ENCODE peak calls at places on chromosomes 4 and X, in five cellular contexts. H, K, T, W and G are unnamed samples.

GRCh38 chr4:71595576-71596108 is 188.2 kb downstream of the GC start:
- DNase-seq in H (no peak), K (no peak), T (no peak), W (no peak), G (no peak)

GRCh38 chr4:134089885-134090284 is 111.7 kb downstream of the PABPC4L start:
- DNase-seq in H (no peak), K (no peak), T (no peak), W (no peak), G (no peak)

GRCh38 chrX:50579955-50580354 is 109.3 kb upstream of the DGKK start:
- DNase-seq in H (peak), K (peak), T (peak), W (peak), G (peak)

GRCh38 chrX:2500091-2500680 is 590 bp downstream of the DHRSX start:
- DNase-seq in H (peak), K (no peak), T (peak), W (peak), G (peak)

GRCh38 chr4:17719106-17719505 is 62.3 kb downstream of the FAM184B start:
- DNase-seq in H (no peak), K (no peak), T (no peak), W (no peak), G (no peak)

GRCh38 chrX:107571296-107571998 is 56.9 kb upstream of the PRPS1 start:
- DNase-seq in H (no peak), K (no peak), T (no peak), W (no peak), G (no peak)

GRCh38 chr4:78136109-78137081 is 79.3 kb downstream of the FRAS1 start:
- DNase-seq in H (no peak), K (no peak), T (peak), W (no peak), G (no peak)

GRCh38 chrX:9396930-9397329 is 67.9 kb upstream of the TBL1X start:
- DNase-seq in H (no peak), K (no peak), T (no peak), W (no peak), G (no peak)

GRCh38 chrX:10166731-10167149 is 10.0 kb downstream of the CLCN4 start:
- DNase-seq in H (no peak), K (no peak), T (no peak), W (no peak), G (no peak)

GRCh38 chr4:127631420-127631819 is 1.3 kb upstream of the INTU start:
- DNase-seq in H (no peak), K (no peak), T (no peak), W (no peak), G (no peak)

GRCh38 chr4:26589699-26590098 is 5.8 kb downstream of the TBC1D19 start:
- DNase-seq in H (no peak), K (no peak), T (no peak), W (peak), G (no peak)

GRCh38 chrX:77693594-77693993 is 92.4 kb downstream of the ATRX start:
- DNase-seq in H (no peak), K (no peak), T (no peak), W (peak), G (peak)

DNA sequence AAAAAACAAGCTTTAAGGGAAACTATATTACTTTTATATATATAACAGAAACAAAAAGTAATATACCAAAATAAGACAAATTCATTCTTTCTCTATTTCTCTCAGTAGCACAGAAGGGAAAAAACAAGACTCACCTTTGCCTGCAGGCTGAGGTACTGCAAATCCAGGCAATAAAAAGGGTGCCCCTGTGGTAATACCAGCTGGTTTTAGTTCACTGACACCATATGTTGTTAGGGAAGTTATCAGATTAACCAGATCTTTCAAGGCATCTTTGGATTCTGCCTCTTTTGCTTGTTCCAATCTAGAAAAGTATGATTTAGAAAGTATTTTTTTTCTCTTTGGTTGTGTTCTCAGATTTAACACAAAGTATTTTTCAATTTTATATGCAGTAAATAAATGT is 139.8 kb downstream of the WDFY3 start:
- DNase-seq in H (no peak), K (no peak), T (no peak), W (no peak), G (no peak)
- TF ChIP-seq CTCF in H (no peak), K (no peak), T (no peak), W (no peak), G (no peak)

GRCh38 chrX:30715976-30716375 is 62.8 kb downstream of the GK start:
- DNase-seq in H (no peak), K (no peak), T (no peak), W (peak), G (no peak)

GRCh38 chrX:30712214-30712613 is 59.0 kb downstream of the GK start:
- DNase-seq in H (no peak), K (no peak), T (no peak), W (no peak), G (no peak)

GRCh38 chrX:30714138-30714537 is 60.9 kb downstream of the GK start:
- DNase-seq in H (no peak), K (no peak), T (no peak), W (no peak), G (no peak)

GRCh38 chrX:30713061-30713525 is 59.9 kb downstream of the GK start:
- DNase-seq in H (peak), K (peak), T (peak), W (peak), G (peak)
- TF ChIP-seq CTCF in H (peak), K (peak), T (peak), W (peak), G (peak)

GRCh38 chrX:74493806-74494205 is 72.5 kb downstream of the SLC16A2 start:
- DNase-seq in H (no peak), K (no peak), T (no peak), W (no peak), G (no peak)

GRCh38 chrX:74490249-74490648 is 69.0 kb downstream of the SLC16A2 start:
- DNase-seq in H (no peak), K (no peak), T (no peak), W (no peak), G (no peak)

GRCh38 chrX:74492720-74493201 is 71.5 kb downstream of the SLC16A2 start:
- DNase-seq in H (peak), K (no peak), T (no peak), W (no peak), G (no peak)
- TF ChIP-seq CTCF in H (peak), K (no peak), T (no peak), W (no peak), G (peak)

GRCh38 chr4:73432169-73433000 is 3.6 kb upstream of the AFP start:
- DNase-seq in H (no peak), K (no peak), T (no peak), W (no peak), G (no peak)

GRCh38 chr4:73431813-73432168 is 4.2 kb upstream of the AFP start:
- DNase-seq in H (no peak), K (no peak), T (no peak), W (no peak), G (no peak)

GRCh38 chr4:73435984-73436383 is at the start of gene AFP:
- DNase-seq in H (no peak), K (no peak), T (no peak), W (no peak), G (no peak)

GRCh38 chr4:73434311-73434710 is 1.7 kb upstream of the AFP start:
- DNase-seq in H (no peak), K (no peak), T (no peak), W (peak), G (peak)

GRCh38 chr4:73433140-73433539 is 2.9 kb upstream of the AFP start:
- DNase-seq in H (no peak), K (no peak), T (no peak), W (no peak), G (no peak)
- TF ChIP-seq CTCF in H (no peak), K (no peak), T (no peak), W (no peak), G (no peak)

DNA sequence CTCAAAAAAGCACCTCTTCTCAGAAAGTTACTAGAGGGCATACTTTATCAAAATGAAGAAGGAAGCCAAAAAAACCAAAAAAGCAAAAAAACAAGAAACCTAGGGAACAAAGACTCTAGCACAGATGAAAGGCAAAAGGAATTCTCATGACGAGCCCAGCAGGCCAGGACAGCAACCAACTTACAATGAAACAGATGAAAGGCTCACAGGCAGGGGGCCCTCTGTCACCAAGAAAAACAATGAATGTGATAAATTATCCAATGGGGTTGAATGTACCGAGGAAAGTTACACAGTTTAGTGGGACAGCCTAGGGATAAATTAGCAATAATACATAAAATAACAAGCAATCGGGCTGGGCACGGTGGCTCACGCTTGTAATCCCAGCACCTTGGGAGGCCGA is 79.0 kb downstream of the GPR82 start:
- DNase-seq in H (peak), K (no peak), T (no peak), W (no peak), G (no peak)
- TF ChIP-seq CTCF in H (peak), K (no peak), T (no peak), W (no peak), G (no peak)

DNA sequence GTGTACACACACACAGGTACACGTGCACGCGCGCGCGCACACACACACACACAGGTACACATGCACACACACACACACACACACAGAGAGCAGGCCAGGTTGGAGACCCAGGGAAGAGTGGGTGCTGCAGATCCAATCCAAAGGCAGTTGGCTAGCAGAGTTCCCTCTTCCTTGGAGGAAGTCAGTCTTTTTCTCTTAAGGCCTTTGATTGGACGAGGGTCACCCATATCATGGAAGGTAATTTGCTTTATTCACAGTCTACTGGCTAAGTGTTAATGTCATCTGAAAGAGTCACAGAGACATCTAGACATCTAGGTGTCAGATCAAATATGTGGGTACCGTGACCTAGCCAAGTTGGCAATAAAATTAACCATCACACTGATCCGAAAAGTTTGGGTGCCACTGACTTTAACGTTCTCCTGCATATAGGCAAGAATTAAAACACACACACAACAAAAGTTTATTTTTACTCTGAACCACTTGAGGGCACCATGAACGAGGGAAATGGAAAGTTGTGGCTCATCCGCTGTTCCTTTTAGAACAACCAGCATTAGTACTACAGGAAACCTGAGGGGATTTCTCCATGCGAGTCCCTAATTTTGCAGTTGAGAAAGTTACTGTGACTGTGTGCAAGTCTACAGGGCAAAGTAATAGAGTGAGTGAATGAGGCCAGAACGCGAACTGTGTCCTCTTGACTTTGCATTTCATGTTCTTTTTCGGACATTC is 66.0 kb upstream of the STOX2 start:
- DNase-seq in H (no peak), K (no peak), T (no peak), W (peak), G (no peak)
- TF ChIP-seq CTCF in H (peak), K (no peak), T (no peak), W (no peak), G (no peak)

DNA sequence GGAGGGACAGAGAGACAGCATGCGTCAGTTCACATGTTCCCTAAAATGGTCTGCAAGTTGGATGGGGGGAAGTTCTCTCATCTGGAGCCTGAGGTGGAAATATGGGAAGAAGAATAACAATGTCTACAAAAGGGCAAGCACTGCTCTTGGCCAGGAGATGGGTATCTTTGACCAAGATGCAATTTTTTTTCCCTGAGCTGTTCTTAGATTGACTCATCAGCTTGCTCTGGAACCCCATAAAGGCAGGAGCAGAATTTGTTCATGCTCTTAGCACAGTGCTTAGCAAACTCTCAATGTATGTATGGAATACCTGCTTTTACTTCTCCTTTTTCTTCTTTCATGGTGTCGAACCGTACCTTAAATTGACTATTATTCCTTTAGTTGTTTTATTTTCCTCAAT is 90.5 kb upstream of the ZNF827 start:
- DNase-seq in H (no peak), K (no peak), T (no peak), W (no peak), G (no peak)
- TF ChIP-seq CTCF in H (no peak), K (no peak), T (no peak), W (no peak), G (peak)

GRCh38 chr4:95638920-95639501 is 90.2 kb upstream of the UNC5C start:
- DNase-seq in H (no peak), K (no peak), T (no peak), W (peak), G (no peak)

GRCh38 chr4:95636061-95636460 is 87.3 kb upstream of the UNC5C start:
- DNase-seq in H (no peak), K (no peak), T (no peak), W (no peak), G (no peak)

GRCh38 chr4:95641571-95641970 is 92.8 kb upstream of the UNC5C start:
- DNase-seq in H (no peak), K (peak), T (no peak), W (no peak), G (no peak)

GRCh38 chr4:95640337-95640736 is 91.6 kb upstream of the UNC5C start:
- DNase-seq in H (no peak), K (no peak), T (no peak), W (no peak), G (no peak)

GRCh38 chr4:95637047-95637600 is 88.4 kb upstream of the UNC5C start:
- DNase-seq in H (peak), K (no peak), T (no peak), W (no peak), G (no peak)
- TF ChIP-seq CTCF in H (peak), K (no peak), T (peak), W (peak), G (no peak)